ENCODE peak calls at places on chromosome 13, in eight cellular contexts. One of them, this sample, is unnamed.

GRCh38 chr13:42876270-42876714 is 94.9 kb downstream of the FAM216B start:
- DNase-seq in HS-5: no peak
- DNase-seq in amniotic epithelial cell: peak; percentile 27
- DNase-seq in activated CD4-positive, CD25-positive, alpha-beta regulatory T cell treated with anti-CD3 and anti-CD28 coated beads, Interleukin-2, amount 50 U/mL, for 16 hours: no peak
- DNase-seq in astrocyte of the cerebellum: no peak
- DNase-seq in esophagus muscularis mucosa: no peak
- DNase-seq in activated naive CD4-positive, alpha-beta T cell treated with anti-CD3 and anti-CD28 coated beads, Interleukin-2, amount 50 U/mL, for 72 hours: no peak
- DNase-seq in naive B cell: peak; percentile 38
- DNase-seq in this sample: no peak

GRCh38 chr13:42681394-42681793 is 100.0 kb upstream of the FAM216B start:
- DNase-seq in activated CD4-positive, CD25-positive, alpha-beta regulatory T cell treated with anti-CD3 and anti-CD28 coated beads, Interleukin-2, amount 50 U/mL, for 16 hours: no peak
- DNase-seq in esophagus muscularis mucosa: no peak
- DNase-seq in activated naive CD4-positive, alpha-beta T cell treated with anti-CD3 and anti-CD28 coated beads, Interleukin-2, amount 50 U/mL, for 72 hours: no peak
- DNase-seq in HS-5: no peak
- DNase-seq in naive B cell: no peak
- DNase-seq in amniotic epithelial cell: no peak
- DNase-seq in astrocyte of the cerebellum: no peak
- DNase-seq in this sample: no peak

GRCh38 chr13:78323848-78324247 is 279.5 kb downstream of the POU4F1 start:
- DNase-seq in astrocyte of the cerebellum: no peak
- DNase-seq in esophagus muscularis mucosa: no peak
- DNase-seq in amniotic epithelial cell: no peak
- DNase-seq in activated CD4-positive, CD25-positive, alpha-beta regulatory T cell treated with anti-CD3 and anti-CD28 coated beads, Interleukin-2, amount 50 U/mL, for 16 hours: no peak
- DNase-seq in activated naive CD4-positive, alpha-beta T cell treated with anti-CD3 and anti-CD28 coated beads, Interleukin-2, amount 50 U/mL, for 72 hours: no peak
- DNase-seq in naive B cell: no peak
- DNase-seq in HS-5: peak; percentile 46
- DNase-seq in this sample: no peak

GRCh38 chr13:73835138-73835721 is 299.0 kb downstream of the KLF12 start:
- DNase-seq in activated CD4-positive, CD25-positive, alpha-beta regulatory T cell treated with anti-CD3 and anti-CD28 coated beads, Interleukin-2, amount 50 U/mL, for 16 hours: no peak
- DNase-seq in esophagus muscularis mucosa: no peak
- DNase-seq in HS-5: peak; percentile 14
- DNase-seq in amniotic epithelial cell: peak; percentile 48
- DNase-seq in astrocyte of the cerebellum: peak; percentile 33
- DNase-seq in naive B cell: peak; percentile 29
- DNase-seq in activated naive CD4-positive, alpha-beta T cell treated with anti-CD3 and anti-CD28 coated beads, Interleukin-2, amount 50 U/mL, for 72 hours: no peak
- DNase-seq in this sample: no peak

GRCh38 chr13:56561327-56561726 is 579.4 kb upstream of the PRR20A start:
- DNase-seq in activated CD4-positive, CD25-positive, alpha-beta regulatory T cell treated with anti-CD3 and anti-CD28 coated beads, Interleukin-2, amount 50 U/mL, for 16 hours: no peak
- DNase-seq in HS-5: no peak
- DNase-seq in amniotic epithelial cell: no peak
- DNase-seq in astrocyte of the cerebellum: no peak
- DNase-seq in activated naive CD4-positive, alpha-beta T cell treated with anti-CD3 and anti-CD28 coated beads, Interleukin-2, amount 50 U/mL, for 72 hours: no peak
- DNase-seq in esophagus muscularis mucosa: no peak
- DNase-seq in naive B cell: no peak
- DNase-seq in this sample: no peak

GRCh38 chr13:42696191-42696590 is 85.2 kb upstream of the FAM216B start:
- DNase-seq in naive B cell: no peak
- DNase-seq in activated CD4-positive, CD25-positive, alpha-beta regulatory T cell treated with anti-CD3 and anti-CD28 coated beads, Interleukin-2, amount 50 U/mL, for 16 hours: no peak
- DNase-seq in esophagus muscularis mucosa: no peak
- DNase-seq in activated naive CD4-positive, alpha-beta T cell treated with anti-CD3 and anti-CD28 coated beads, Interleukin-2, amount 50 U/mL, for 72 hours: no peak
- DNase-seq in amniotic epithelial cell: peak; percentile 93
- DNase-seq in HS-5: no peak
- DNase-seq in astrocyte of the cerebellum: peak; percentile 36
- DNase-seq in this sample: peak; percentile 98

GRCh38 chr13:32956595-32956933 is 59.7 kb upstream of the KL start:
- DNase-seq in HS-5: no peak
- DNase-seq in astrocyte of the cerebellum: no peak
- DNase-seq in activated CD4-positive, CD25-positive, alpha-beta regulatory T cell treated with anti-CD3 and anti-CD28 coated beads, Interleukin-2, amount 50 U/mL, for 16 hours: no peak
- DNase-seq in naive B cell: no peak
- DNase-seq in esophagus muscularis mucosa: no peak
- DNase-seq in activated naive CD4-positive, alpha-beta T cell treated with anti-CD3 and anti-CD28 coated beads, Interleukin-2, amount 50 U/mL, for 72 hours: no peak
- DNase-seq in amniotic epithelial cell: no peak
- DNase-seq in this sample: no peak

GRCh38 chr13:99320693-99321481 is 13.7 kb upstream of the GPR183 start:
- DNase-seq in amniotic epithelial cell: peak; percentile 91
- DNase-seq in naive B cell: no peak
- DNase-seq in HS-5: peak; percentile 45
- DNase-seq in activated naive CD4-positive, alpha-beta T cell treated with anti-CD3 and anti-CD28 coated beads, Interleukin-2, amount 50 U/mL, for 72 hours: no peak
- DNase-seq in esophagus muscularis mucosa: no peak
- DNase-seq in astrocyte of the cerebellum: peak; percentile 86
- DNase-seq in activated CD4-positive, CD25-positive, alpha-beta regulatory T cell treated with anti-CD3 and anti-CD28 coated beads, Interleukin-2, amount 50 U/mL, for 16 hours: no peak
- DNase-seq in this sample: no peak

GRCh38 chr13:110155072-110155471 is 151.9 kb downstream of the COL4A1 start:
- DNase-seq in naive B cell: no peak
- DNase-seq in amniotic epithelial cell: no peak
- DNase-seq in activated CD4-positive, CD25-positive, alpha-beta regulatory T cell treated with anti-CD3 and anti-CD28 coated beads, Interleukin-2, amount 50 U/mL, for 16 hours: no peak
- DNase-seq in HS-5: no peak
- DNase-seq in activated naive CD4-positive, alpha-beta T cell treated with anti-CD3 and anti-CD28 coated beads, Interleukin-2, amount 50 U/mL, for 72 hours: no peak
- DNase-seq in esophagus muscularis mucosa: no peak
- DNase-seq in astrocyte of the cerebellum: no peak
- DNase-seq in this sample: no peak

GRCh38 chr13:40058757-40059236 is 403.3 kb downstream of the COG6 start:
- DNase-seq in naive B cell: no peak
- DNase-seq in activated CD4-positive, CD25-positive, alpha-beta regulatory T cell treated with anti-CD3 and anti-CD28 coated beads, Interleukin-2, amount 50 U/mL, for 16 hours: no peak
- DNase-seq in esophagus muscularis mucosa: no peak
- DNase-seq in activated naive CD4-positive, alpha-beta T cell treated with anti-CD3 and anti-CD28 coated beads, Interleukin-2, amount 50 U/mL, for 72 hours: no peak
- DNase-seq in astrocyte of the cerebellum: no peak
- DNase-seq in amniotic epithelial cell: peak; percentile 96
- DNase-seq in HS-5: no peak
- DNase-seq in this sample: no peak

GRCh38 chr13:59877933-59878332 is 285.8 kb downstream of the DIAPH3 start:
- DNase-seq in amniotic epithelial cell: no peak
- DNase-seq in esophagus muscularis mucosa: no peak
- DNase-seq in activated naive CD4-positive, alpha-beta T cell treated with anti-CD3 and anti-CD28 coated beads, Interleukin-2, amount 50 U/mL, for 72 hours: no peak
- DNase-seq in HS-5: no peak
- DNase-seq in naive B cell: no peak
- DNase-seq in astrocyte of the cerebellum: no peak
- DNase-seq in activated CD4-positive, CD25-positive, alpha-beta regulatory T cell treated with anti-CD3 and anti-CD28 coated beads, Interleukin-2, amount 50 U/mL, for 16 hours: no peak
- DNase-seq in this sample: no peak

GRCh38 chr13:45823583-45823982 is 28.0 kb downstream of the SIAH3 start:
- DNase-seq in astrocyte of the cerebellum: no peak
- DNase-seq in activated CD4-positive, CD25-positive, alpha-beta regulatory T cell treated with anti-CD3 and anti-CD28 coated beads, Interleukin-2, amount 50 U/mL, for 16 hours: no peak
- DNase-seq in activated naive CD4-positive, alpha-beta T cell treated with anti-CD3 and anti-CD28 coated beads, Interleukin-2, amount 50 U/mL, for 72 hours: no peak
- DNase-seq in HS-5: no peak
- DNase-seq in esophagus muscularis mucosa: no peak
- DNase-seq in naive B cell: no peak
- DNase-seq in amniotic epithelial cell: no peak
- DNase-seq in this sample: no peak

GRCh38 chr13:21798181-21798580 is 127.3 kb downstream of the FGF9 start:
- DNase-seq in esophagus muscularis mucosa: peak; percentile 57
- DNase-seq in naive B cell: no peak
- DNase-seq in amniotic epithelial cell: no peak
- DNase-seq in activated naive CD4-positive, alpha-beta T cell treated with anti-CD3 and anti-CD28 coated beads, Interleukin-2, amount 50 U/mL, for 72 hours: no peak
- DNase-seq in astrocyte of the cerebellum: no peak
- DNase-seq in activated CD4-positive, CD25-positive, alpha-beta regulatory T cell treated with anti-CD3 and anti-CD28 coated beads, Interleukin-2, amount 50 U/mL, for 16 hours: no peak
- DNase-seq in HS-5: no peak
- DNase-seq in this sample: no peak